ENCODE peak calls at places on chromosome 5, in five cellular contexts. G, V, Q, D and S are unnamed samples.

GRCh38 chr5:142222881-142223558 is 101.8 kb downstream of the SPRY4 start:
- DNase-seq in V (no peak), D (no peak), Q (no peak), G (no peak), S (no peak)

GRCh38 chr5:170121321-170121720 is 15.6 kb downstream of the FOXI1 start:
- DNase-seq in Q (no peak), G (no peak), D (no peak), V (no peak), S (no peak)

GRCh38 chr5:140926211-140926902 is at the start of gene PCDHAC1:
- DNase-seq in Q (peak), G (no peak), D (peak), V (peak), S (peak)

GRCh38 chr5:132662925-132663770 is 5.2 kb downstream of the IL13 start:
- DNase-seq in D (no peak), G (no peak), Q (peak), V (no peak), S (peak)

GRCh38 chr5:36059571-36060515 is 6.8 kb downstream of the UGT3A2 start:
- DNase-seq in Q (no peak), V (no peak), G (no peak), D (no peak), S (no peak)

GRCh38 chr5:157718529-157718928 is 12.7 kb upstream of the THG1L start:
- DNase-seq in G (no peak), Q (peak), D (no peak), V (no peak), S (peak)

GRCh38 chr5:93572101-93572772 is 8.8 kb downstream of the NR2F1-AS1 start:
- DNase-seq in G (no peak), D (no peak), V (no peak), Q (peak), S (no peak)

GRCh38 chr5:38871790-38872551 is 26.2 kb downstream of the OSMR start:
- DNase-seq in V (no peak), Q (peak), D (no peak), G (no peak), S (no peak)

GRCh38 chr5:176870110-176870591 is 29.0 kb downstream of the HK3 start:
- DNase-seq in G (no peak), D (no peak), Q (peak), V (peak), S (no peak)

GRCh38 chr5:110769282-110769681 is 30.5 kb downstream of the SLC25A46 start:
- DNase-seq in V (no peak), Q (peak), D (no peak), G (no peak), S (no peak)

GRCh38 chr5:6712136-6712581 is 1.1 kb upstream of the TENT4A start:
- DNase-seq in V (no peak), G (no peak), D (peak), Q (peak), S (peak)

GRCh38 chr5:1011226-1011631 is 2.6 kb downstream of the NKD2 start:
- DNase-seq in Q (peak), D (peak), V (peak), G (peak), S (no peak)

GRCh38 chr5:55073211-55073610 is 29.2 kb upstream of the GZMA start:
- DNase-seq in Q (no peak), D (no peak), V (no peak), G (no peak), S (no peak)

GRCh38 chr5:5198111-5198510 is 58.0 kb downstream of the ADAMTS16 start:
- DNase-seq in G (no peak), Q (no peak), V (no peak), D (no peak), S (no peak)

GRCh38 chr5:177419045-177419444 is 7.4 kb upstream of the GRK6 start:
- DNase-seq in D (no peak), V (no peak), G (no peak), Q (peak), S (no peak)

GRCh38 chr5:93654676-93655075 is 71.7 kb downstream of the NR2F1 start:
- DNase-seq in G (no peak), D (no peak), Q (peak), V (no peak), S (no peak)

GRCh38 chr5:131589510-131590348 is 45.3 kb downstream of the RAPGEF6 start:
- DNase-seq in G (no peak), D (no peak), V (peak), Q (peak), S (no peak)

GRCh38 chr5:84437673-84438315 is 53.1 kb upstream of the EDIL3 start:
- DNase-seq in V (no peak), D (no peak), G (no peak), Q (peak), S (no peak)

GRCh38 chr5:151676719-151677118 is 10.0 kb downstream of the SPARC start:
- DNase-seq in V (no peak), Q (peak), G (no peak), D (no peak), S (no peak)

GRCh38 chr5:2196989-2197531 is 314.3 kb upstream of the IRX4 start:
- DNase-seq in G (no peak), D (peak), V (no peak), Q (no peak), S (no peak)

GRCh38 chr5:143235423-143235822 is 168.1 kb downstream of the NR3C1 start:
- DNase-seq in G (no peak), Q (peak), D (no peak), V (no peak), S (no peak)

GRCh38 chr5:17151686-17152085 is 65.7 kb upstream of the BASP1 start:
- DNase-seq in V (no peak), Q (no peak), D (no peak), G (no peak), S (no peak)

GRCh38 chr5:175550055-175550660 is 71.8 kb downstream of the SFXN1 start:
- DNase-seq in G (no peak), Q (no peak), D (no peak), V (no peak), S (no peak)

GRCh38 chr5:168683247-168683926 is 104.2 kb upstream of the PANK3 start:
- DNase-seq in Q (no peak), G (no peak), D (no peak), V (no peak), S (no peak)

GRCh38 chr5:173915310-173916005 is 27.3 kb downstream of the CPEB4 start:
- DNase-seq in V (no peak), G (no peak), Q (no peak), D (no peak), S (no peak)
- H3K27ac ChIP-seq in V (no peak), G (no peak), Q (peak), D (no peak), S (peak)

DNA sequence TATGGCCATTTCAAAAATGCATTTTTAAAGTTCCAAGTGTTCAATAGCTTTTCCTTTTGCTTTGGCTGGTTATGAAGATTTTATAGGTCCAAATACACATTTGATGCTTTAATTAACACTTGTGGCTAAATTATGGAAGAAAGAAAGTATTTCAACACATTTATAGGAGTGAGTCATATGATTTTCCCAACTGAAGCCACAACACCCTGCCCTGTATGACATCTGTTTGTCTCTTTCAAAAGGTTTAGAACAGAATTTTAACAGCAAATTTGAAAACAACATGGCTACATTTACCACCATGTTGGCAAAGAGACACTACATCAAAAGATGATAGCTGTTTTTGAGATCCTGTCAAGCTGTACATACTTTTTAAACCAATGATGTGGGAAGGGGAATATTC is 99.4 kb downstream of the TMEM174 start:
- DNase-seq in G (no peak), V (no peak), D (no peak), Q (no peak), S (no peak)
- H3K27ac ChIP-seq in G (no peak), V (no peak), D (no peak), Q (no peak), S (no peak)

DNA sequence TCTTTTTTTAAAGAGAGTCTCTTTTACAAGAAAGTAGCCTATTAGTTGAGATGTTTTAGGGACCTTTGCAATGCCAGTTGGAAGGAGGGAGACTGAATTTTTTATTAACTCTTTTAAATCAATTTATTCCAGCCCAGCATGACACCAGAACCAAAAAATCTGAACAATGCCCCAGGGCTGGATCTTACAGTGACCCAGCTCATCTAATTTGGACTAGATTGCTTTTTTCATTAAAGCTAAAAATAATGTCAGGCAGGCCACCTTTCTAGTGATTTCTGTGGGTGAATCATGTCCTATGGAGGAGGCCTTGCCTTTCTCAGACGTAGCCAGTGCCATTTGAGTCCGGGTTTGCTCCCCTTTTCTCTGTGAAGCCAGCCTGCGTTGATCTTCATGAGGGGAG is 38.8 kb downstream of the MAP1B start:
- DNase-seq in Q (no peak), D (no peak), G (no peak), V (no peak), S (no peak)
- H3K27ac ChIP-seq in Q (no peak), D (peak), G (no peak), V (no peak), S (peak)

GRCh38 chr5:67021522-67022316 is 174.9 kb downstream of the CD180 start:
- DNase-seq in D (no peak), Q (peak), V (no peak), G (no peak), S (no peak)
- H3K27ac ChIP-seq in D (no peak), Q (no peak), V (no peak), G (no peak), S (no peak)